ENCODE peak calls at places on chromosomes 11 and 22, in four cellular contexts. W, Q, N and E are unnamed samples.

GRCh38 chr11:119470316-119471266 is 47.6 kb upstream of the THY1 start:
- DNase-seq in W (no peak), Q (no peak), N (no peak), E (peak)

GRCh38 chr22:20015971-20016733 is 471 bp downstream of the ARVCF start:
- DNase-seq in W (no peak), Q (peak), N (no peak), E (no peak)

GRCh38 chr11:36449566-36450390 is 60.3 kb downstream of the TRAF6 start:
- DNase-seq in W (no peak), Q (no peak), N (no peak), E (no peak)

GRCh38 chr11:130118636-130119387 is 40.8 kb upstream of the ST14 start:
- DNase-seq in W (no peak), Q (no peak), N (no peak), E (no peak)

GRCh38 chr22:45036154-45036553 is 26.3 kb upstream of the PHF21B start:
- DNase-seq in W (no peak), Q (no peak), N (peak), E (no peak)

GRCh38 chr11:126339073-126339865 is 16.2 kb upstream of the ST3GAL4 start:
- DNase-seq in W (peak), Q (no peak), N (no peak), E (no peak)

GRCh38 chr11:70823771-70824170 is 425.4 kb downstream of the CTTN start:
- DNase-seq in W (no peak), Q (no peak), N (no peak), E (no peak)

GRCh38 chr11:66365711-66366619 is 5.6 kb downstream of the SLC29A2 start:
- DNase-seq in W (no peak), Q (no peak), N (no peak), E (peak)

GRCh38 chr22:36197065-36197440 is 4.6 kb downstream of the APOL4 start:
- DNase-seq in W (no peak), Q (no peak), N (peak), E (peak)

GRCh38 chr22:44881246-44881600 is 128.6 kb downstream of the PHF21B start:
- DNase-seq in W (no peak), Q (no peak), N (no peak), E (no peak)

GRCh38 chr11:12235549-12235944 is 125.2 kb downstream of the MICAL2 start:
- DNase-seq in W (no peak), Q (peak), N (peak), E (no peak)

GRCh38 chr11:12235080-12235479 is 124.7 kb downstream of the MICAL2 start:
- DNase-seq in W (no peak), Q (no peak), N (no peak), E (no peak)

GRCh38 chr11:12235945-12236743 is 125.8 kb downstream of the MICAL2 start:
- DNase-seq in W (no peak), Q (peak), N (peak), E (no peak)

GRCh38 chr11:12237381-12237784 is 127.0 kb downstream of the MICAL2 start:
- DNase-seq in W (no peak), Q (no peak), N (no peak), E (no peak)

GRCh38 chr11:12236744-12237101 is 126.3 kb downstream of the MICAL2 start:
- DNase-seq in W (no peak), Q (no peak), N (no peak), E (no peak)
- TF ChIP-seq CTCF in W (no peak), Q (no peak), N (no peak), E (no peak)

DNA sequence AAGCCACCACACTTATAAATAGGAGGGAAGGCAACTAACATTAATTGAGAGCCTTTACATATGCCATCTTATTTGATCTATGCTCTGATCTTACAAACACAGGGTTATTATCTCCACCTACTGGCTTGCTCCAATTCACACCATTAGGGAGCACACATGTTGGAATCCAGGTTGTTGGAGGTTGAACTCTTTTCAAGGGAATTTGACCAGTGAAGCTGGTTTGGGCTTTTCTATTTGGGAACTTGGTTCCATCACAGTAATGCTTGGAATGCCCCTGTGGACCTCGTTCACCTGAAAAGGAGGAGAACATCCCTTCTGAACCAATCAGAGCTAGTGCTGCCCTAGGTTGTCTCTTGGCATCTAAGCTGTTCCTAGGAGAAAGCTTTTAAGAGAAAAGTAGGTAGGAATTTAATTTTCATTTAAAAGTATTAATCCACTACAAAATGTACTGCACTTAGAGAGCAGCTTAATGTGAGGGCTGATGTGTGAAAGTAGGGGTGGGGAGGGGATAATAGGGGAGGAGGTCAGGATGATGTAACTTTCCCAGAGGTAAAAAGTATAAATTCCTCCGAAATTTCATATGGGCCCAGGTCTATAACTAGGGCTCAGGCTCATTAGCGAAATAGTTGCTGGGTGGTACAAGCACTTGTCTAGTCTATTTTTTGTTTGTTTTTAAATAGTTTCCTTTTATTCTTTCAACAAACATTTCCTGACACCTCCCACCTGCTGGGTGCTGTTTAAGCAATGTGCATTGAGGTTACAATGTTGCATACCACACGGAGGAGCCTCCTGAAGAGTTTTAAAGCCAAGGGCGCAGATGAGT is 7.6 kb upstream of the MICAL2 start:
- DNase-seq in W (no peak), Q (no peak), N (no peak), E (no peak)
- TF ChIP-seq CTCF in W (no peak), Q (peak), N (no peak), E (no peak)

GRCh38 chr11:78048561-78048960 is 15.1 kb upstream of the THRSP start:
- DNase-seq in W (no peak), Q (no peak), N (no peak), E (no peak)
- TF ChIP-seq CTCF in W (no peak), Q (no peak), N (no peak), E (no peak)

GRCh38 chr11:116512841-116513240 is 259.9 kb downstream of the BUD13 start:
- DNase-seq in W (peak), Q (no peak), N (no peak), E (no peak)

GRCh38 chr11:116510166-116510565 is 262.6 kb downstream of the BUD13 start:
- DNase-seq in W (peak), Q (no peak), N (no peak), E (no peak)

GRCh38 chr11:116510886-116511650 is 261.7 kb downstream of the BUD13 start:
- DNase-seq in W (peak), Q (no peak), N (no peak), E (no peak)

GRCh38 chr11:116513278-116513823 is 259.4 kb downstream of the BUD13 start:
- DNase-seq in W (peak), Q (no peak), N (no peak), E (no peak)

DNA sequence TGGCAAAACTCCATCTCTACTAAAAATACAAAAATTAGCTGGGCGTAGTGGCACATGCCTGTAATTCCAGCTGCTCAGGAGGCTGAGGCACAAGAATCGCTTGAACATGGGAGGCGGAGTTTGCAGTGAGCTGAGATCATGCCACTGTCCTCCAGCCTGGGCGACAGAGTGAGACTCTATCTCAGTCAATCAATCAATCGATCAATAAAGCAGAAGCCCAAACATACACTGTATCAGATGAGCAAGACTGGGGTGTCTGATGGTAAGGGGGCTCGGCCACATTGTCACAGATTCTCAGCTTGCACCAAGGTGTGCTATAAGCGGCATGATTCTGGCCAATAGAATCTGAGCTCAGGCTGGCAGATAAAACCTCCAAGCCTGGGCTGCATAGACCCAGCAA is 261.1 kb downstream of the BUD13 start:
- DNase-seq in W (peak), Q (no peak), N (no peak), E (no peak)
- TF ChIP-seq CTCF in W (no peak), Q (no peak), N (no peak), E (no peak)